ENCODE peak calls at places on chromosome 10, in five cellular contexts. O, M, C, D and S are unnamed samples.

GRCh38 chr10:96906864-96907263 is 74.8 kb downstream of the LCOR start:
- DNase-seq in O (no peak), M (no peak), C (no peak), D (no peak), S (no peak)

GRCh38 chr10:24350111-24350921 is 141.4 kb downstream of the KIAA1217 start:
- DNase-seq in O (peak; percentile 29), M (no peak), C (no peak), D (no peak), S (no peak)

GRCh38 chr10:50416181-50416824 is 165.0 kb upstream of the ASAH2 start:
- DNase-seq in O (no peak), M (no peak), C (no peak), D (no peak), S (no peak)

GRCh38 chr10:91643700-91644099 is 10.8 kb upstream of the PPP1R3C start:
- DNase-seq in O (no peak), M (no peak), C (no peak), D (no peak), S (no peak)

GRCh38 chr10:1100691-1101368 is 44.6 kb downstream of the WDR37 start:
- DNase-seq in O (no peak), M (peak; percentile 6), C (no peak), D (no peak), S (no peak)

GRCh38 chr10:1416456-1417037 is 320.8 kb downstream of the ADARB2 start:
- DNase-seq in O (no peak), M (no peak), C (no peak), D (no peak), S (no peak)

GRCh38 chr10:76036410-76036940 is 605.1 kb downstream of the LRMDA start:
- DNase-seq in O (peak; percentile 48), M (peak; percentile 34), C (peak; percentile 36), D (peak; percentile 77), S (peak; percentile 88)

GRCh38 chr10:120612756-120613155 is 155.7 kb downstream of the PLPP4 start:
- DNase-seq in O (no peak), M (no peak), C (no peak), D (no peak), S (no peak)

GRCh38 chr10:80596391-80597257 is 58.9 kb downstream of the SH2D4B start:
- DNase-seq in O (no peak), M (peak; percentile 22), C (no peak), D (peak; percentile 26), S (no peak)

GRCh38 chr10:130795819-130796218 is 515.7 kb downstream of the TCERG1L start:
- DNase-seq in O (no peak), M (no peak), C (no peak), D (no peak), S (no peak)

GRCh38 chr10:11328264-11329054 is 283.0 kb downstream of the USP6NL start:
- DNase-seq in O (peak; percentile 37), M (no peak), C (no peak), D (no peak), S (no peak)

GRCh38 chr10:133334495-133335237 is 2.0 kb downstream of the CALY start:
- DNase-seq in O (no peak), M (no peak), C (no peak), D (no peak), S (no peak)

GRCh38 chr10:46255696-46256355 is 31.0 kb upstream of the ANTXRL start:
- DNase-seq in O (peak; percentile 7), M (peak; percentile 32), C (no peak), D (peak; percentile 55), S (no peak)

GRCh38 chr10:129717816-129718547 is 246.1 kb downstream of the EBF3 start:
- DNase-seq in O (no peak), M (no peak), C (no peak), D (no peak), S (no peak)

GRCh38 chr10:74982634-74982982 is 128.8 kb upstream of the SAMD8 start:
- DNase-seq in O (no peak), M (no peak), C (no peak), D (no peak), S (no peak)

GRCh38 chr10:113403900-113404299 is 149.0 kb upstream of the HABP2 start:
- DNase-seq in O (no peak), M (no peak), C (no peak), D (no peak), S (no peak)

GRCh38 chr10:1882168-1882567 is 144.8 kb upstream of the ADARB2 start:
- DNase-seq in O (no peak), M (no peak), C (no peak), D (no peak), S (no peak)

GRCh38 chr10:32971536-32972091 is 13.6 kb upstream of the ITGB1 start:
- DNase-seq in O (no peak), M (peak; percentile 28), C (no peak), D (no peak), S (no peak)

GRCh38 chr10:106573106-106573505 is 591.4 kb downstream of the SORCS1 start:
- DNase-seq in O (peak; percentile 78), M (no peak), C (no peak), D (no peak), S (no peak)

GRCh38 chr10:17758896-17759295 is 6.9 kb downstream of the TMEM236 start:
- DNase-seq in O (no peak), M (no peak), C (no peak), D (no peak), S (no peak)

GRCh38 chr10:132829403-132829802 is 43.5 kb upstream of the NKX6-2 start:
- DNase-seq in O (no peak), M (no peak), C (no peak), D (no peak), S (no peak)

GRCh38 chr10:33142290-33142689 is 184.3 kb upstream of the ITGB1 start:
- DNase-seq in O (no peak), M (no peak), C (no peak), D (no peak), S (no peak)

GRCh38 chr10:65040796-65041195 is 1519.6 kb downstream of the REEP3 start:
- DNase-seq in O (no peak), M (no peak), C (no peak), D (no peak), S (no peak)

GRCh38 chr10:122357685-122358084 is 16.8 kb upstream of the PLEKHA1 start:
- DNase-seq in O (no peak), M (no peak), C (no peak), D (no peak), S (no peak)

GRCh38 chr10:16656886-16657285 is 135.2 kb upstream of the C1QL3 start:
- DNase-seq in O (no peak), M (no peak), C (no peak), D (no peak), S (no peak)

GRCh38 chr10:62284221-62284620 is 15.6 kb upstream of the RTKN2 start:
- DNase-seq in O (no peak), M (no peak), C (no peak), D (no peak), S (no peak)